ENCODE peak calls at places on chromosome 14, in nine cellular contexts. J, Q, Y, A, M, K, E, U and D are unnamed samples.

GRCh38 chr14:67359319-67359774 is 257 bp downstream of the ATP6V1D start:
- DNase-seq in K (peak; percentile 57), E (no peak), M (peak; percentile 62), J (no peak), A (peak; percentile 63), Q (peak; percentile 54), Y (peak; percentile 3), U (peak; percentile 47), D (peak; percentile 66)

GRCh38 chr14:91796622-91797347 is 64.9 kb upstream of the CATSPERB start:
- DNase-seq in E (no peak), Y (no peak), K (no peak), J (no peak), M (no peak), Q (no peak), U (no peak), A (peak; percentile 28), D (no peak)

GRCh38 chr14:33642641-33643342 is 308.1 kb downstream of the EGLN3 start:
- DNase-seq in A (no peak), J (no peak), Y (no peak), K (no peak), M (peak; percentile 25), U (no peak), E (peak; percentile 24), Q (no peak), D (no peak)

GRCh38 chr14:48967419-48967818 is 618.8 kb downstream of the RPS29 start:
- DNase-seq in J (no peak), K (peak; percentile 35), Q (no peak), E (no peak), Y (no peak), U (no peak), M (no peak), A (peak; percentile 8), D (no peak)

GRCh38 chr14:20195911-20196310 is 5.2 kb downstream of the OR11G2 start:
- DNase-seq in K (peak; percentile 17), Y (no peak), M (no peak), U (peak; percentile 56), Q (no peak), J (no peak), E (no peak), A (no peak), D (no peak)

GRCh38 chr14:29242755-29243340 is 476.3 kb downstream of the FOXG1 start:
- DNase-seq in K (peak; percentile 23), U (no peak), Q (no peak), J (no peak), E (no peak), M (no peak), A (peak; percentile 8), Y (no peak), D (no peak)

GRCh38 chr14:30283822-30284446 is 275.0 kb upstream of the G2E3 start:
- DNase-seq in J (peak; percentile 50), Y (peak; percentile 37), A (peak; percentile 53), Q (peak; percentile 86), U (peak; percentile 87), E (no peak), K (peak; percentile 78), M (peak; percentile 70), D (peak; percentile 48)

GRCh38 chr14:78764240-78764639 is 594.1 kb downstream of the NRXN3 start:
- DNase-seq in A (peak; percentile 1), M (no peak), Y (no peak), U (no peak), Q (peak; percentile 16), J (no peak), E (no peak), K (no peak), D (no peak)

GRCh38 chr14:73741876-73742519 is 27.8 kb upstream of the PNMA1 start:
- DNase-seq in U (no peak), M (no peak), K (no peak), J (no peak), Q (no peak), E (no peak), A (no peak), Y (no peak), D (peak; percentile 52)

GRCh38 chr14:24432259-24433131 is 2.7 kb downstream of the KHNYN start:
- DNase-seq in E (no peak), Y (no peak), M (no peak), J (no peak), A (peak; percentile 26), K (no peak), U (no peak), Q (no peak), D (no peak)

GRCh38 chr14:24430143-24430681 is 458 bp downstream of the KHNYN start:
- DNase-seq in K (peak; percentile 62), U (peak; percentile 80), E (peak; percentile 42), J (peak; percentile 75), Y (peak; percentile 71), Q (peak; percentile 68), A (peak; percentile 66), M (peak; percentile 76), D (peak; percentile 90)

GRCh38 chr14:24430682-24431568 is 1.2 kb downstream of the KHNYN start:
- DNase-seq in U (peak; percentile 73), M (peak; percentile 10), A (peak; percentile 59), Y (no peak), E (no peak), Q (peak; percentile 56), K (peak; percentile 28), J (no peak), D (peak; percentile 64)

GRCh38 chr14:24429395-24430142 is at the start of the genes CBLN3 and KHNYN:
- DNase-seq in Q (peak; percentile 94), K (peak; percentile 90), E (peak; percentile 72), M (peak; percentile 89), A (peak; percentile 92), J (peak; percentile 93), U (peak; percentile 98), Y (peak; percentile 94), D (peak; percentile 96)

GRCh38 chr14:24431569-24432258 is 2.0 kb downstream of the KHNYN start:
- DNase-seq in Y (peak; percentile 97), K (peak; percentile 93), E (peak; percentile 88), J (peak; percentile 95), U (peak; percentile 99), M (peak; percentile 95), Q (peak; percentile 99), A (peak; percentile 91), D (peak; percentile 96)
- H3K4me3 ChIP-seq in Y (no peak overlapping the region), K (peak overlapping the region; percentile 98), E (no peak overlapping the region), J (peak overlapping the region; percentile 86), U (peak overlapping the region; percentile 85), M (no peak overlapping the region), Q (peak overlapping the region; percentile 85), A (no peak overlapping the region), D (peak overlapping the region; percentile 89)

DNA sequence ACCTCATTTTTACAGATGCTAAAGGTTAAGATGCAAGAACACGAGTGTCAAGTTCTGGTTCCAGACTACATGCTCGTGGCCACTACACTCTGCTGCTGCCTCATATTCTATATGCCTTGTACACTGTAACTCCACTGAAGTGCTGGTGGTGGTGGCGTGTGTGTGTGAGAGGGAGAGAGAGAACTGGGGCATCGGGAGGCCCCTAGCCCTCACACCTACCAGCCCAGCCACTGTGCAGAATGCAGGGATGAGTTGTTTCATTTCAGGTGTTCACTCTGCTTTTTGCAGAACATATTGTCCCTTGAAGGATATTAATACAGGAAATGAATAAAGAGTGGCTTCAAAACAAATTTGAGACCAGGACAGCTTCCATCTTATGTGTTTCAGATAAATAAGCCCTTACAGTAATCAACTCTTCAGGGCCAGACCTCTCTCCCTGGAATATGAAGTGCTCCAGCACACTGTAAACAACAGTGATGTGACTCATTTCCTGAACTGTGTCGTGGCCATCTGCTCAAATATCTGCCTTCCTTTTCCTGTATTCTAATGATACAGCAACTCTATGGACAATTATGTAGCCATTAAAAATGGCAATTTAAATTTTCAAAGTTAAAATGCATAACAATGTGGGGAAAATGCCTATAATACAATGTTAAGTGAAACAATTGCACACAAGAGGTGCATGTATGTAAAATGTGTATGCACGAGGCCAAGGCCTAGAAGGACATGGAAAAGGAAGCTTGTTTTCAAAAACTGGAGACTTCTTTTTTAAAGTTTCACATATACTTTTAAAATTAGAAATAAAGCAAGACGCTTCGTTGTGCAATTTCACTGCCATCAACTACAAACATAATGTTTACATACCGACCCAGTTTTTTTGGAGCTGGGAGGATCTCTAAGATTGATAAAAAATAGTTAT is 215.4 kb downstream of the PELI2 start:
- DNase-seq in Y (peak; percentile 13), Q (no peak), E (no peak), A (peak; percentile 93), U (no peak), K (peak; percentile 91), M (no peak), J (peak; percentile 77), D (peak; percentile 43)
- H3K4me2 ChIP-seq in Y (peak overlapping the region; percentile 39), Q (no peak overlapping the region), E (no peak overlapping the region), A (peak overlapping the region; percentile 49), U (no peak overlapping the region), K (peak overlapping the region; percentile 6), M (no peak overlapping the region), J (peak overlapping the region; percentile 24), D (no peak overlapping the region)

DNA sequence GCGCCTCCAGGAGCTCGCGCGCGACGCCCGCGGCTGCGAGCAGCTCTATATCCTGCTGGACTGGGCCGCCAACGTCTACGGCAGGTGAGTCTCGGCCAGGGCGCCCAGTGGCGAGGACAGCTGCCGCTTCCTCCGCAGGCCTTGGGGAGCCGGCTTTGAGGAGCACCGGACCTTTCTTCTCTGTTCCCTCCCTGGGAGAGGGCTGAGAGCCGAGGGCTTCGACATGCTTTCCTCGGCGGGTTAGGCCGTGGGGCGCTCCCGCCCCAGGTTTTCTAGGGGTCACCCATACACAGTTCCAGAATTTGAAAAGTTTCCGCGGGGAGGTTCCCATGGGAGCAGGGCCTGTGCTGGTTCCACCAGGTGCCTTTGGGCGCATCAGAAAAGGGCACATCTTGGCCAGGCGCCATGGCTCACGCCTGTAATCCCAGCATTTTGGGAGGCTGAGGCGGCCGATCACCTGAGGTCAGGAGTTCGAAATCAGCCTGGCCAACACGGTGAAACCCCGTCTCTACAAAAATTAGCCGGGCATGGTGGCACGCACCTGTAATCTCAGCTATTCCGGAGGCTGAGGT is 8.2 kb downstream of the EXOC3L4 start:
- DNase-seq in Y (no peak), E (no peak), K (no peak), A (no peak), U (no peak), Q (peak; percentile 56), M (no peak), J (no peak), D (no peak)
- H3K4me3 ChIP-seq in Y (no peak overlapping the region), E (no peak overlapping the region), K (no peak overlapping the region), A (no peak overlapping the region), U (no peak overlapping the region), Q (peak overlapping the region; percentile 41), M (no peak overlapping the region), J (no peak overlapping the region), D (no peak overlapping the region)

GRCh38 chr14:93115069-93115919 is 431 bp downstream of the ITPK1 start:
- DNase-seq in M (peak; percentile 93), E (peak; percentile 79), A (peak; percentile 78), Y (peak; percentile 63), Q (peak; percentile 81), U (peak; percentile 94), J (peak; percentile 80), K (peak; percentile 87), D (peak; percentile 97)

GRCh38 chr14:93114068-93114710 is 1.5 kb downstream of the ITPK1 start:
- DNase-seq in M (peak; percentile 26), A (no peak), K (peak; percentile 15), J (no peak), E (peak; percentile 11), Q (peak; percentile 33), U (no peak), Y (no peak), D (peak; percentile 11)

GRCh38 chr14:93112891-93113677 is 2.6 kb downstream of the ITPK1 start:
- DNase-seq in J (peak; percentile 83), Q (peak; percentile 97), K (peak; percentile 84), U (peak; percentile 93), E (peak; percentile 73), M (peak; percentile 93), Y (peak; percentile 84), A (peak; percentile 79), D (peak; percentile 93)

GRCh38 chr14:93114713-93115068 is 1.0 kb downstream of the ITPK1 start:
- DNase-seq in M (peak; percentile 42), K (no peak), A (no peak), U (no peak), Y (no peak), Q (peak; percentile 33), E (peak; percentile 11), J (no peak), D (no peak)

GRCh38 chr14:93113678-93114067 is 2.1 kb downstream of the ITPK1 start:
- DNase-seq in E (no peak), K (no peak), Q (peak; percentile 48), Y (no peak), J (no peak), M (peak; percentile 39), A (no peak), U (no peak), D (peak; percentile 11)
- H3K4me2 ChIP-seq in E (peak overlapping the region; percentile 14), K (peak overlapping the region; percentile 98), Q (peak overlapping the region; percentile 77), Y (peak overlapping the region; percentile 95), J (peak overlapping the region; percentile 74), M (peak overlapping the region; percentile 99), A (peak overlapping the region; percentile 12), U (no peak overlapping the region), D (peak overlapping the region; percentile 69)